ENCODE peak calls at places on chromosomes 2 and 18, in six cellular contexts. C is dorsolateral prefrontal cortex, W is PC-9, A is upper lobe of right lung, S is fibroblast of the aortic adventitia, E is K562. M is an unnamed sample.

GRCh38 chr2:28991021-28991420 is 9.9 kb downstream of the TOGARAM2 start:
- DNase-seq in C (no peak), W (no peak), A (no peak), S (peak), E (no peak), M (no peak)

GRCh38 chr2:86275384-86275799 is 62.0 kb downstream of the REEP1 start:
- DNase-seq in C (no peak), W (no peak), A (no peak), S (no peak), E (no peak), M (no peak)

GRCh38 chr2:224895377-224895776 is 146.9 kb downstream of the DOCK10 start:
- DNase-seq in C (no peak), W (no peak), A (no peak), S (no peak), E (no peak), M (no peak)

GRCh38 chr2:20567159-20567925 is 83.6 kb downstream of the HS1BP3 start:
- DNase-seq in C (no peak), W (no peak), A (peak), S (no peak), E (no peak), M (no peak)

GRCh38 chr18:354456-354855 is 86.6 kb upstream of the THOC1 start:
- DNase-seq in C (no peak), W (no peak), A (no peak), S (peak), E (no peak), M (no peak)

GRCh38 chr2:229164545-229165249 is 106.4 kb downstream of the PID1 start:
- DNase-seq in C (no peak), W (no peak), A (no peak), S (peak), E (no peak), M (no peak)

GRCh38 chr18:46199515-46200147 is 95.4 kb downstream of the HAUS1 start:
- DNase-seq in C (no peak), W (peak), A (no peak), S (peak), E (peak), M (no peak)

GRCh38 chr2:172836386-172837200 is 100.9 kb downstream of the RAPGEF4 start:
- DNase-seq in C (no peak), W (peak), A (no peak), S (peak), E (no peak), M (peak)

GRCh38 chr18:28078849-28079248 is 98.1 kb downstream of the CDH2 start:
- DNase-seq in C (no peak), W (no peak), A (no peak), S (peak), E (no peak), M (no peak)

GRCh38 chr2:124024491-124025348 is at the start of gene CNTNAP5:
- DNase-seq in C (peak), W (no peak), A (peak), S (peak), E (peak), M (peak)

GRCh38 chr2:121748202-121748601 is 7.2 kb upstream of the TSN start:
- DNase-seq in C (no peak), W (peak), A (no peak), S (peak), E (peak), M (no peak)

GRCh38 chr18:36640005-36640952 is 188.5 kb downstream of the TPGS2 start:
- DNase-seq in C (no peak), W (no peak), A (no peak), S (peak), E (no peak), M (no peak)

GRCh38 chr18:42929181-42929580 is 186.3 kb downstream of the RIT2 start:
- DNase-seq in C (no peak), W (no peak), A (no peak), S (peak), E (no peak), M (no peak)

GRCh38 chr2:46909771-46910419 is 5.7 kb downstream of the MCFD2 start:
- DNase-seq in C (no peak), W (peak), A (no peak), S (peak), E (no peak), M (no peak)

GRCh38 chr2:100924520-100925451 is 77.3 kb upstream of the RPL31 start:
- DNase-seq in C (no peak), W (no peak), A (no peak), S (peak), E (no peak), M (no peak)

GRCh38 chr2:21667638-21668037 is 543.9 kb downstream of the TDRD15 start:
- DNase-seq in C (no peak), W (no peak), A (no peak), S (no peak), E (no peak), M (no peak)

GRCh38 chr2:22999951-23000350 is 385.0 kb upstream of the KLHL29 start:
- DNase-seq in C (no peak), W (no peak), A (no peak), S (no peak), E (no peak), M (no peak)

GRCh38 chr2:68837861-68838341 is 33.3 kb downstream of the BMP10 start:
- DNase-seq in C (no peak), W (no peak), A (no peak), S (peak), E (no peak), M (no peak)

GRCh38 chr2:96816836-96817702 is 1.0 kb downstream of the CNNM3 start:
- DNase-seq in C (no peak), W (peak), A (no peak), S (peak), E (peak), M (no peak)

GRCh38 chr2:183532514-183532913 is 408.3 kb downstream of the NUP35 start:
- DNase-seq in C (no peak), W (peak), A (no peak), S (no peak), E (no peak), M (no peak)

GRCh38 chr2:97645112-97645699 is 656 bp upstream of the COX5B start:
- DNase-seq in C (no peak), W (no peak), A (peak), S (no peak), E (peak), M (peak)

GRCh38 chr2:135630488-135630887 is 99.2 kb downstream of the R3HDM1 start:
- DNase-seq in C (no peak), W (no peak), A (no peak), S (no peak), E (no peak), M (no peak)

GRCh38 chr2:74739733-74740241 is 85.7 kb downstream of the SEMA4F start:
- DNase-seq in C (no peak), W (no peak), A (no peak), S (no peak), E (no peak), M (no peak)

GRCh38 chr2:207473203-207473865 is 56.4 kb upstream of the CREB1 start:
- DNase-seq in C (peak), W (peak), A (no peak), S (peak), E (no peak), M (peak)

GRCh38 chr2:58107803-58108710 is 61.5 kb downstream of the VRK2 start:
- DNase-seq in C (no peak), W (peak), A (no peak), S (peak), E (no peak), M (no peak)

GRCh38 chr2:46557788-46558187 is 78.4 kb downstream of the TMEM247 start:
- DNase-seq in C (no peak), W (no peak), A (no peak), S (no peak), E (no peak), M (no peak)

GRCh38 chr2:47891369-47892337 is 14.6 kb downstream of the FBXO11 start:
- DNase-seq in C (no peak), W (no peak), A (no peak), S (peak), E (no peak), M (no peak)

GRCh38 chr2:97011977-97012569 is 25.7 kb upstream of the FAM178B start:
- DNase-seq in C (no peak), W (peak), A (no peak), S (peak), E (no peak), M (peak)

GRCh38 chr2:10863837-10864236 is 47.9 kb upstream of the KCNF1 start:
- DNase-seq in C (no peak), W (no peak), A (no peak), S (no peak), E (no peak), M (no peak)

GRCh38 chr18:69876490-69876889 is 71.2 kb downstream of the CD226 start:
- DNase-seq in C (no peak), W (no peak), A (no peak), S (no peak), E (no peak), M (no peak)

GRCh38 chr18:12076424-12077140 is 17.1 kb upstream of the ANKRD62 start:
- DNase-seq in C (no peak), W (peak), A (peak), S (peak), E (no peak), M (peak)

GRCh38 chr2:67169417-67170140 is 227.6 kb upstream of the ETAA1 start:
- DNase-seq in C (no peak), W (no peak), A (no peak), S (no peak), E (no peak), M (no peak)

GRCh38 chr2:157933549-157933948 is 57.4 kb upstream of the ACVR1 start:
- DNase-seq in C (no peak), W (no peak), A (no peak), S (no peak), E (no peak), M (no peak)

GRCh38 chr18:3624818-3625716 is 175.1 kb downstream of the TGIF1 start:
- DNase-seq in C (no peak), W (peak), A (no peak), S (peak), E (peak), M (no peak)

GRCh38 chr2:15693382-15693781 is 101.7 kb downstream of the DDX1 start:
- DNase-seq in C (no peak), W (no peak), A (no peak), S (no peak), E (no peak), M (no peak)

GRCh38 chr2:69625078-69625788 is 18.3 kb downstream of the AAK1 start:
- DNase-seq in C (no peak), W (no peak), A (no peak), S (no peak), E (no peak), M (no peak)

GRCh38 chr18:67742954-67743353 is 226.4 kb upstream of the DSEL start:
- DNase-seq in C (no peak), W (no peak), A (no peak), S (no peak), E (no peak), M (no peak)

GRCh38 chr18:54329787-54330186 is 27.9 kb downstream of the STARD6 start:
- DNase-seq in C (no peak), W (no peak), A (no peak), S (no peak), E (no peak), M (no peak)

GRCh38 chr18:53710080-53710479 is 514.4 kb downstream of the MBD2 start:
- DNase-seq in C (no peak), W (no peak), A (no peak), S (no peak), E (no peak), M (no peak)

GRCh38 chr18:31657823-31658669 is 26.3 kb downstream of the B4GALT6 start:
- DNase-seq in C (no peak), W (no peak), A (no peak), S (no peak), E (no peak), M (no peak)

DNA sequence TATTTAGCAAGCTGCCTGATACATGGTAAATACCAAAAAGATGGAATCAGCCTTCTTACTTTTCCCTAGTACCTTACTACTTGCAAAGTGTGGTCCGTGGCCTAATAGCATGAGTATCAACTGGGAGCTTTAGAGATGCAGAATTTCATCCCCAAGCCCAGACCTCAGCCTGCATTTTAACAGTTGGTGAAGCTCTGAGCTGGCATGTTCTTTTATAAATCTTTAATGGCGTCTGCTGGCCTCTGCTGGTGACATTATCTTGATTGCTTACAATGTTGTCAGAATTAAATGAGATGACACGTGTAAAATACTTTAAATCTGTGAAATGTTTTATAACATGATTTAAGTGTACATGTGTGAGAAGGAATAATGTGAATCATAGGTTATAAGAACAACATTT is 115.1 kb upstream of the NOSTRIN start:
- DNase-seq in C (no peak), W (no peak), A (no peak), S (peak), E (no peak), M (no peak)
- TF ChIP-seq CTCF in C (peak), W (peak), A (no peak), S (no peak), E (no peak), M (no peak)

DNA sequence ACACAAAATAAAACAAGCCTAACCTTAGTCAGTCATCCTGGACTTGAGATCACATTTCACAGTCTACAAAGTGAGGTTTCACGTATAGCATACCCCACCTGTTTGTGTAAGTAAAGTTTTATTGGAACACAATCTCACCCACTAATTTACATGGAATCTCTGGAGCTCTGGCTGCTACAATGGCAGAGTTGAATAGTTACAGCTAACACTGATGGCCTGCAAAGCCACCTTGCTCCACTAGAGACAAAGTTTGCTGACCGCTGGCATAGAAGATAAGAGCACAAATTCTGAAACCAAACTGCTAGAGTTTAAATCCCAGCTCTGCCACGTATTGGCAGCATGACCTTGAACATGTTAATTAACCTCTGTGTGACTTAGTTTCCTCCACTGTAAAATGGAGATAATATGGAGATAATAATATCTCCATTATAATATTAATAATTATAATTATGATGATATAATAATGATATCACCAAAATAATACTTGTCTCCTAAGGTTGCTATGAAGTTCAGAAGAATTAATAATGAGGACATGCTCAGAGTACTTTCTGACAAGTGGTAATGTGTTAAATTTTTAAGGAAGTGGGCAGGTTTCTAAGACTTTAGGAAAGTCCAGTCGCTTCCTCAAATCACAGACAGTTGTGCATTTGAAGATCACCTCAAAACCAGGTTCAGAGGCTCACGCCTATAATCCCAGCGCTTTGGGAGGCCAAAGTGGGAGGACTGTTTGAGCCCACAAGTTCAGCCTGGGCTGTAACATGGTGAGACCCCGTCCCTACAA is 204.6 kb downstream of the SH3RF3 start:
- DNase-seq in C (no peak), W (no peak), A (no peak), S (peak), E (no peak), M (peak)
- TF ChIP-seq CTCF in C (no peak), W (peak), A (peak), S (peak), E (no peak), M (peak)

GRCh38 chr2:5368263-5368662 is 323.9 kb upstream of the SOX11 start:
- DNase-seq in C (no peak), W (no peak), A (no peak), S (no peak), E (no peak), M (no peak)
- TF ChIP-seq CTCF in C (no peak), W (peak), A (no peak), S (no peak), E (no peak), M (no peak)

GRCh38 chr2:231926180-231926741 is at the start of gene NPPC:
- DNase-seq in C (peak), W (peak), A (peak), S (peak), E (peak), M (peak)
- TF ChIP-seq CTCF in C (peak), W (no peak), A (no peak), S (peak), E (peak), M (peak)

GRCh38 chr2:128282976-128283810 is 35.5 kb downstream of the HS6ST1 start:
- DNase-seq in C (no peak), W (no peak), A (peak), S (no peak), E (peak), M (no peak)
- TF ChIP-seq CTCF in C (no peak), W (no peak), A (peak), S (no peak), E (peak), M (no peak)

GRCh38 chr18:1393929-1394328 is 489.3 kb downstream of the ADCYAP1 start:
- DNase-seq in C (no peak), W (no peak), A (no peak), S (no peak), E (no peak), M (no peak)
- TF ChIP-seq CTCF in C (no peak), W (no peak), A (no peak), S (no peak), E (no peak), M (no peak)

DNA sequence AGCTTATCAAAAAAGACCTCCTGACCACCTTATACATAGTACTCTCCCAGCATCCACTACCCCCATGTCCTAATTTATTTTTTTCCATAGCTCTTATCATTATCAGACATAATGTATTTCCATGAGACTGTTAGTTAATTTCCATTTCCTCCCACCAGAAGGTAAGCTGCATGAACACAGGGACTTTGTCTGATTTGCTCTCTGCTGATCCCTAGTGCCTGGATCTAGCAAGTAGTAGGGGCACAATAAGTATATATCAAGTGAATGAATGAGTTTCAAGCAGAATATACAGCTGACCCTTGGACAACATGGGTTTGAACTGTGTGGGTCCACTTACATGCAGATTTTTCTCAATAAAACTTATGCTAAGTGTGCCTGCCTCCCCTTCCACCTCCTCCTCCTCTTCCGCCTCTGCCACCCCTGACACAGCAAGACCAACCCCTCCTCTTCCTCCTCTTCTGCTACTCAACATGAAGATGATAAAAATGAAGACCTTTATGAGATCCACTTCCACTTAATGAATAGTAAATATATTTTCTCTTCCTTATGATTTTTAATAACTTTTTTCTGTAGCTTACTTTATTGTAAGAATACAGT is 53.8 kb downstream of the CTAGE1 start:
- DNase-seq in C (no peak), W (no peak), A (no peak), S (peak), E (no peak), M (no peak)
- TF ChIP-seq CTCF in C (no peak), W (no peak), A (peak), S (peak), E (no peak), M (no peak)